ENCODE peak calls at places on chromosome 13, in six cellular contexts. One of them, this sample, is unnamed.

GRCh38 chr13:114328034-114328433 is 13.7 kb downstream of the CHAMP1 start:
- DNase-seq in mammary epithelial cell: no peak
- DNase-seq in epithelial cell of esophagus: no peak
- DNase-seq in nephron progenitor cell: no peak
- DNase-seq in HL-60: no peak
- DNase-seq in tibial artery: no peak
- DNase-seq in this sample: no peak

GRCh38 chr13:37599509-37599908 is 941 bp upstream of the POSTN start:
- DNase-seq in HL-60: no peak
- DNase-seq in nephron progenitor cell: no peak
- DNase-seq in mammary epithelial cell: no peak
- DNase-seq in tibial artery: no peak
- DNase-seq in epithelial cell of esophagus: no peak
- DNase-seq in this sample: no peak

GRCh38 chr13:53012707-53013106 is 15.9 kb upstream of the OLFM4 start:
- DNase-seq in tibial artery: no peak
- DNase-seq in nephron progenitor cell: no peak
- DNase-seq in mammary epithelial cell: no peak
- DNase-seq in HL-60: no peak
- DNase-seq in epithelial cell of esophagus: no peak
- DNase-seq in this sample: no peak

GRCh38 chr13:22198656-22199217 is 527.9 kb downstream of the FGF9 start:
- DNase-seq in epithelial cell of esophagus: no peak
- DNase-seq in mammary epithelial cell: no peak
- DNase-seq in tibial artery: no peak
- DNase-seq in HL-60: no peak
- DNase-seq in nephron progenitor cell: no peak
- DNase-seq in this sample: no peak

GRCh38 chr13:99123101-99124045 is 77.3 kb upstream of the UBAC2 start:
- DNase-seq in nephron progenitor cell: no peak
- DNase-seq in tibial artery: no peak
- DNase-seq in HL-60: no peak
- DNase-seq in mammary epithelial cell: peak
- DNase-seq in epithelial cell of esophagus: peak
- DNase-seq in this sample: no peak

GRCh38 chr13:104318121-104318520 is 1251.9 kb upstream of the SLC10A2 start:
- DNase-seq in tibial artery: no peak
- DNase-seq in epithelial cell of esophagus: peak
- DNase-seq in mammary epithelial cell: peak
- DNase-seq in nephron progenitor cell: no peak
- DNase-seq in HL-60: no peak
- DNase-seq in this sample: no peak

GRCh38 chr13:67148219-67148583 is 81.9 kb downstream of the PCDH9 start:
- DNase-seq in nephron progenitor cell: no peak
- DNase-seq in HL-60: no peak
- DNase-seq in mammary epithelial cell: peak
- DNase-seq in epithelial cell of esophagus: peak
- DNase-seq in tibial artery: no peak
- DNase-seq in this sample: no peak

GRCh38 chr13:42364613-42365000 is 92.7 kb downstream of the AKAP11 start:
- DNase-seq in mammary epithelial cell: no peak
- DNase-seq in nephron progenitor cell: no peak
- DNase-seq in HL-60: no peak
- DNase-seq in tibial artery: no peak
- DNase-seq in epithelial cell of esophagus: peak
- DNase-seq in this sample: no peak

GRCh38 chr13:85197431-85197830 is 601.8 kb downstream of the SLITRK6 start:
- DNase-seq in nephron progenitor cell: no peak
- DNase-seq in epithelial cell of esophagus: no peak
- DNase-seq in tibial artery: no peak
- DNase-seq in HL-60: peak
- DNase-seq in mammary epithelial cell: no peak
- DNase-seq in this sample: no peak

GRCh38 chr13:79393564-79394249 is 12.3 kb downstream of the RBM26 start:
- DNase-seq in epithelial cell of esophagus: no peak
- DNase-seq in nephron progenitor cell: peak
- DNase-seq in mammary epithelial cell: no peak
- DNase-seq in tibial artery: no peak
- DNase-seq in HL-60: no peak
- DNase-seq in this sample: peak

GRCh38 chr13:99009987-99010551 is 32.2 kb upstream of the DOCK9 start:
- DNase-seq in epithelial cell of esophagus: peak
- DNase-seq in mammary epithelial cell: peak
- DNase-seq in nephron progenitor cell: no peak
- DNase-seq in HL-60: no peak
- DNase-seq in tibial artery: no peak
- DNase-seq in this sample: no peak

GRCh38 chr13:23288995-23289394 is 108.2 kb downstream of the SGCG start:
- DNase-seq in tibial artery: no peak
- DNase-seq in nephron progenitor cell: no peak
- DNase-seq in HL-60: no peak
- DNase-seq in mammary epithelial cell: no peak
- DNase-seq in epithelial cell of esophagus: no peak
- DNase-seq in this sample: no peak

GRCh38 chr13:25232937-25233515 is 54.3 kb downstream of the MTMR6 start:
- DNase-seq in epithelial cell of esophagus: peak
- DNase-seq in HL-60: peak
- DNase-seq in nephron progenitor cell: no peak
- DNase-seq in tibial artery: no peak
- DNase-seq in mammary epithelial cell: peak
- DNase-seq in this sample: no peak

GRCh38 chr13:49412749-49413148 is 31.1 kb downstream of the CAB39L start:
- DNase-seq in nephron progenitor cell: no peak
- DNase-seq in HL-60: no peak
- DNase-seq in tibial artery: no peak
- DNase-seq in epithelial cell of esophagus: no peak
- DNase-seq in mammary epithelial cell: no peak
- DNase-seq in this sample: no peak

GRCh38 chr13:38530492-38530891 is 156.4 kb upstream of the FREM2 start:
- DNase-seq in HL-60: no peak
- DNase-seq in mammary epithelial cell: peak
- DNase-seq in tibial artery: no peak
- DNase-seq in epithelial cell of esophagus: peak
- DNase-seq in nephron progenitor cell: no peak
- DNase-seq in this sample: no peak

DNA sequence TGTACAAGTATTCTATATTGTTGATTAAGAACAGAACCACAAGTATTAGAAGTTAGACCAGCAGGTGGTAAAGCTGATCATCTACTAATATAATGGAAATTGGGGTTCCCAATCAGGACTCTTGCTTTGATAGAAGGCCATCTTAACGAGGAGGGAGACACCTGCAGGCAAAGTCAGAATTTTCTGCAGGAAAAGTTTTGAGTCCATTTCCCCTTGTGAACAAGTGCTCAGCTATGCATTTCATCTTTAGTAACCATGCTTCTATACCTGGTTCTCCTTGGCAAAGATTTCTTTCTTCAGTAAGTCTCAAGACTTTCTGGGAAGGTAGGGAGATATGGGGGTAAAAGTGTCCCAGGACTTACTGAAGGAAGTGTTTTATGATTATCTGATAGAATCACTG is 36.1 kb upstream of the USPL1 start:
- DNase-seq in HL-60: no peak
- DNase-seq in epithelial cell of esophagus: peak
- DNase-seq in nephron progenitor cell: no peak
- DNase-seq in tibial artery: no peak
- DNase-seq in mammary epithelial cell: no peak
- DNase-seq in this sample: no peak
- TF ChIP-seq CTCF in HL-60: no peak
- TF ChIP-seq CTCF in epithelial cell of esophagus: peak
- TF ChIP-seq CTCF in nephron progenitor cell: no peak
- TF ChIP-seq CTCF in tibial artery: no peak
- TF ChIP-seq CTCF in mammary epithelial cell: peak
- TF ChIP-seq CTCF in this sample: peak

GRCh38 chr13:64997438-64997837 is 2232.7 kb downstream of the PCDH9 start:
- DNase-seq in tibial artery: no peak
- DNase-seq in epithelial cell of esophagus: no peak
- DNase-seq in nephron progenitor cell: no peak
- DNase-seq in HL-60: no peak
- DNase-seq in mammary epithelial cell: no peak
- DNase-seq in this sample: no peak
- TF ChIP-seq CTCF in tibial artery: no peak
- TF ChIP-seq CTCF in epithelial cell of esophagus: no peak
- TF ChIP-seq CTCF in nephron progenitor cell: peak
- TF ChIP-seq CTCF in HL-60: no peak
- TF ChIP-seq CTCF in mammary epithelial cell: peak
- TF ChIP-seq CTCF in this sample: no peak

DNA sequence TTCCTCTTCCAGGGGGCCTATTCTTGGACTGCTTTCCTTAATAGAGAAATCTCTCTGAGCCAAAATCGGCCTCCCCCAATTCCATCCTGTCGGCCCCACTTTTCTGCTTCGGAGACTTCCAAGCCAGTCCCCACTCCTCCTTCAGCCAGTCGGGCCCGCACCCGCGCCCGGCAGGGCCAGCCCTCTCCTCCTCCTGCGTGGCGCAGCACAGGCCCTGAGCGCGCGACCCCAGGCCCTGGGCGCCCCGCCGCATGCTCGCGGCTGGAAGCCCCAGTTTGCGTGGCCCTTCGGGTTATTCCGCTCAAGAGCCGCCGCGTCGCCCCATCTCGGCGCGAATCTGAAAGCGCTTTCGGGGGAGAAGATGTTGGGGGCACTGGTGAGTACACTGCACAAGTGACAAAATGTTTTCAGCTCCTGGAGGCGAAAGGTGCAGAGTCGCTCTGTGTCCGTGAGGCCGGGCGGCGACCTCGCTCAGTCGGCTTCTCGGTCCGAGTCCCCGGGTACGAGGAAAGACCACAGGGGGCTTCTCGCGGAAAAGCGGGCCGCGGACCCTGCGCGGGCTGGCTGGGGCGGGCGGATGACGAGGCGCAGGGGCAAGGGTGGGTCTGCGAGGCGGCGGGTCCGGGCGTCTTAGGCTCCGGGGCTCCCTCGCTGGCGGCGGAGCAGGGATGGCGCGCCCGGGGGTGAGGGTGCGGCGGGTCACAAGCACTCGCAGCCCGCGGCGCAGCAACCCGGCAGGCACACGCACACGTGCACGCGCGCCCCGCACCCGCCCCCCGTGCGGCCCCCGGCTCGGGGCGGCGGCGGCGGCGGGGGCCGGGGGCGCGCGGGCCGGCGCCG is at the start of gene IL17D:
- DNase-seq in epithelial cell of esophagus: no peak
- DNase-seq in HL-60: no peak
- DNase-seq in nephron progenitor cell: peak
- DNase-seq in mammary epithelial cell: peak
- DNase-seq in tibial artery: no peak
- DNase-seq in this sample: no peak
- TF ChIP-seq CTCF in epithelial cell of esophagus: no peak
- TF ChIP-seq CTCF in HL-60: no peak
- TF ChIP-seq CTCF in nephron progenitor cell: no peak
- TF ChIP-seq CTCF in mammary epithelial cell: no peak
- TF ChIP-seq CTCF in tibial artery: no peak
- TF ChIP-seq CTCF in this sample: no peak

DNA sequence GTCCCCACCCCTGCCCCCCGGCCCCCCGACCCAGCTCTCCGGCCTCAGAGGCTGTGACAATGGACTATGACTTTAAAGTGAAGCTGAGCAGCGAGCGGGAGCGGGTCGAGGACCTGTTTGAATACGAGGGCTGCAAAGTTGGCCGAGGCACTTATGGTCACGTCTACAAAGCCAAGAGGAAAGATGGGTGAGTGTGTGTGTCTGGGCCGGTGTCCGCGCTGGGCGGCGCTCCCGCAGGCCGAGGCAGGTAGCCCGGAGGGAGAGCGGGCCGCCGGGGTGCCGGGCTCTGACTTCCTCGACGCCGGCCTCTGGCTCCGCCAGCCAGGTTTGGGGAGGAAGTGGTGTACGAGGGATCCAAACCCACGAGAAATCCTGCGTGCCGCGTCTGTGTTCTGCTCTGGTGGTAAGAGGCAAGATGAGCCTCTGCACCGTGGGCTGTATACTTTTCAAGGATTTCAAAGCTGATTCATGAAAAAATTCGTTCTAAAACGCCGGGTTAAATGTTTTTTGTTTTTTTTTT is 714 bp downstream of the CDK8 start:
- DNase-seq in mammary epithelial cell: peak
- DNase-seq in nephron progenitor cell: peak
- DNase-seq in tibial artery: peak
- DNase-seq in HL-60: no peak
- DNase-seq in epithelial cell of esophagus: peak
- DNase-seq in this sample: peak
- TF ChIP-seq CTCF in mammary epithelial cell: peak
- TF ChIP-seq CTCF in nephron progenitor cell: no peak
- TF ChIP-seq CTCF in tibial artery: no peak
- TF ChIP-seq CTCF in HL-60: no peak
- TF ChIP-seq CTCF in epithelial cell of esophagus: no peak
- TF ChIP-seq CTCF in this sample: no peak

GRCh38 chr13:21119526-21119925 is 56.8 kb downstream of the SKA3 start:
- DNase-seq in tibial artery: no peak
- DNase-seq in epithelial cell of esophagus: no peak
- DNase-seq in HL-60: no peak
- DNase-seq in mammary epithelial cell: no peak
- DNase-seq in nephron progenitor cell: no peak
- DNase-seq in this sample: no peak

GRCh38 chr13:21124853-21125252 is 51.5 kb downstream of the SKA3 start:
- DNase-seq in HL-60: no peak
- DNase-seq in nephron progenitor cell: peak
- DNase-seq in mammary epithelial cell: no peak
- DNase-seq in epithelial cell of esophagus: peak
- DNase-seq in tibial artery: no peak
- DNase-seq in this sample: no peak

GRCh38 chr13:21121616-21122015 is 54.7 kb downstream of the SKA3 start:
- DNase-seq in tibial artery: no peak
- DNase-seq in HL-60: no peak
- DNase-seq in epithelial cell of esophagus: no peak
- DNase-seq in mammary epithelial cell: no peak
- DNase-seq in nephron progenitor cell: no peak
- DNase-seq in this sample: no peak

GRCh38 chr13:21120191-21120590 is 56.2 kb downstream of the SKA3 start:
- DNase-seq in HL-60: no peak
- DNase-seq in mammary epithelial cell: no peak
- DNase-seq in epithelial cell of esophagus: no peak
- DNase-seq in tibial artery: no peak
- DNase-seq in nephron progenitor cell: no peak
- DNase-seq in this sample: no peak

DNA sequence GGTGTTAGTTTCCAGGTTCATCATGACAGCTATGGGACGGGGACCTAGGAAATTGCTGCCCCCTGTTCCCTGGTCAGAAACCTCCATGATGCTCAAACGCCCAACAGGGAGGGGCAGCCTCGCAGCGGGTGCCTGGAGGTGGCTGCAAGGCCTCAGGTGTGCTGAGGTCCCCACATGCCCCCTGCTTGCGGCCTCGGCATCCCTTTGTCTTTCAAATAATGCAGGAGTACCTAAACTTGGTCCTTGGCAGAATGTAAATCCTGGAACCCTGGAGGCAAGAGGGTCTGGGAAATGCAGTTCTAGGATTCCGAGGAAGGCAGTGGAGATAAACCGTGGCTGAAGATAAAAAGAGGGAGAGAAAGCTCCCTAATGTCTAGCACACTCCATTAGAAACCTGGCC is 52.4 kb downstream of the SKA3 start:
- DNase-seq in mammary epithelial cell: no peak
- DNase-seq in tibial artery: no peak
- DNase-seq in nephron progenitor cell: no peak
- DNase-seq in HL-60: no peak
- DNase-seq in epithelial cell of esophagus: no peak
- DNase-seq in this sample: no peak
- TF ChIP-seq CTCF in mammary epithelial cell: no peak
- TF ChIP-seq CTCF in tibial artery: no peak
- TF ChIP-seq CTCF in nephron progenitor cell: no peak
- TF ChIP-seq CTCF in HL-60: no peak
- TF ChIP-seq CTCF in epithelial cell of esophagus: no peak
- TF ChIP-seq CTCF in this sample: no peak

This sample was measured in CD14-positive monocyte.